ENCODE peak calls at places on chromosomes 11 and 22, in six cellular contexts. O is GM23338, M is osteocyte, K is cerebellum, A is neuronal stem cell, E is Peyer's patch. Z is an unnamed sample.

GRCh38 chr11:45647786-45648185 is 17.6 kb downstream of the CHST1 start:
- DNase-seq in O (no peak), M (peak), K (no peak), A (peak), E (no peak), Z (no peak)

GRCh38 chr11:69394234-69394891 is 87.1 kb upstream of the LINC01488 start:
- DNase-seq in O (no peak), M (no peak), K (no peak), A (no peak), E (no peak), Z (no peak)

GRCh38 chr11:118644496-118644895 is 35.0 kb downstream of the TREH start:
- DNase-seq in O (no peak), M (no peak), K (no peak), A (no peak), E (no peak), Z (no peak)

GRCh38 chr11:71446942-71447688 is 1.1 kb downstream of the DHCR7 start:
- DNase-seq in O (no peak), M (no peak), K (no peak), A (no peak), E (peak), Z (no peak)

GRCh38 chr11:64032050-64032449 is 3.7 kb upstream of the FLRT1 start:
- DNase-seq in O (no peak), M (no peak), K (no peak), A (no peak), E (no peak), Z (no peak)

GRCh38 chr11:35650467-35650866 is 12.1 kb upstream of the TRIM44 start:
- DNase-seq in O (no peak), M (no peak), K (no peak), A (no peak), E (no peak), Z (no peak)

GRCh38 chr11:76512851-76513653 is 68.2 kb downstream of the EMSY start:
- DNase-seq in O (peak), M (no peak), K (no peak), A (no peak), E (no peak), Z (peak)

GRCh38 chr11:120938255-120938654 is 85.6 kb upstream of the TBCEL start:
- DNase-seq in O (no peak), M (no peak), K (no peak), A (no peak), E (no peak), Z (no peak)

GRCh38 chr11:8273281-8273680 is 9.6 kb upstream of the LMO1 start:
- DNase-seq in O (no peak), M (no peak), K (no peak), A (no peak), E (no peak), Z (no peak)

GRCh38 chr11:8800498-8801110 is 110.4 kb upstream of the AKIP1 start:
- DNase-seq in O (no peak), M (no peak), K (no peak), A (no peak), E (no peak), Z (no peak)

GRCh38 chr11:125441648-125442410 is 54.2 kb downstream of the FEZ1 start:
- DNase-seq in O (peak), M (no peak), K (no peak), A (no peak), E (no peak), Z (no peak)

GRCh38 chr11:6321356-6321755 is 1.1 kb upstream of the CAVIN3 start:
- DNase-seq in O (no peak), M (no peak), K (no peak), A (no peak), E (no peak), Z (no peak)

GRCh38 chr11:100515087-100515486 is 172.0 kb upstream of the ARHGAP42 start:
- DNase-seq in O (peak), M (no peak), K (no peak), A (no peak), E (no peak), Z (no peak)

GRCh38 chr22:37560682-37561208 is 465 bp downstream of the CDC42EP1 start:
- DNase-seq in O (peak), M (no peak), K (no peak), A (no peak), E (no peak), Z (peak)

GRCh38 chr11:83648610-83649467 is 362.7 kb upstream of the CCDC90B start:
- DNase-seq in O (peak), M (no peak), K (no peak), A (peak), E (no peak), Z (no peak)

GRCh38 chr22:38467904-38468760 is at the start of gene KDELR3:
- DNase-seq in O (peak), M (no peak), K (peak), A (no peak), E (peak), Z (no peak)